ENCODE peak calls at places on chromosome 13, in five cellular contexts. F is cardiac muscle cell; O is uterus; S is fibroblast of lung; L is CD8-positive, alpha-beta T cell. J is an unnamed sample.

GRCh38 chr13:31361673-31362072 is 161.9 kb downstream of the B3GLCT start:
- DNase-seq in F (no peak), L (no peak), O (no peak), S (no peak), J (peak; percentile 53)

GRCh38 chr13:36090592-36090991 is 40.6 kb downstream of the DCLK1 start:
- DNase-seq in F (no peak), L (no peak), O (no peak), S (peak; percentile 29), J (no peak)

GRCh38 chr13:24083722-24084421 is 76.6 kb upstream of the SPATA13 start:
- DNase-seq in O (no peak), S (no peak), L (no peak), F (no peak), J (no peak)

GRCh38 chr13:50589651-50590054 is 253.8 kb downstream of the DLEU7 start:
- DNase-seq in F (no peak), L (no peak), O (no peak), S (peak; percentile 97), J (peak; percentile 89)

GRCh38 chr13:39462456-39462855 is 140.5 kb downstream of the LHFPL6 start:
- DNase-seq in S (peak; percentile 67), O (no peak), L (no peak), F (peak; percentile 66), J (peak; percentile 78)

GRCh38 chr13:34638897-34639296 is 303.2 kb upstream of the NBEA start:
- DNase-seq in F (no peak), O (no peak), L (no peak), S (no peak), J (no peak)

GRCh38 chr13:76036176-76036575 is 400.0 kb downstream of the LMO7 start:
- DNase-seq in L (no peak), F (no peak), S (no peak), O (no peak), J (no peak)

GRCh38 chr13:48873598-48873997 is 102.1 kb upstream of the FNDC3A start:
- DNase-seq in F (peak; percentile 23), L (no peak), S (peak; percentile 28), O (no peak), J (peak; percentile 70)

GRCh38 chr13:31944262-31945160 is 87.1 kb upstream of the FRY start:
- DNase-seq in L (no peak), S (no peak), F (no peak), O (no peak), J (no peak)

GRCh38 chr13:20126460-20127262 is 34.2 kb downstream of the GJA3 start:
- DNase-seq in L (no peak), S (no peak), O (no peak), F (peak; percentile 78), J (no peak)

GRCh38 chr13:69107436-69107835 is 1000.2 kb upstream of the ATXN8OS start:
- DNase-seq in L (no peak), O (no peak), F (no peak), S (no peak), J (no peak)

GRCh38 chr13:84524586-84524985 is 642.3 kb upstream of the SLITRK1 start:
- DNase-seq in L (no peak), O (no peak), F (no peak), S (no peak), J (no peak)

GRCh38 chr13:40236566-40237168 is 429.8 kb downstream of the FOXO1 start:
- DNase-seq in F (no peak), L (no peak), S (no peak), O (peak; percentile 76), J (no peak)

GRCh38 chr13:34361528-34361927 is 543.6 kb downstream of the RFC3 start:
- DNase-seq in S (peak; percentile 13), L (no peak), O (no peak), F (no peak), J (no peak)

GRCh38 chr13:19618925-19619324 is 14.5 kb upstream of the MPHOSPH8 start:
- DNase-seq in F (no peak), S (peak; percentile 10), O (no peak), L (no peak), J (peak; percentile 56)

GRCh38 chr13:106117035-106117434 is 418.4 kb downstream of the EFNB2 start:
- DNase-seq in O (no peak), F (no peak), L (no peak), S (peak; percentile 74), J (peak; percentile 62)

GRCh38 chr13:24173775-24174174 is 13.3 kb downstream of the SPATA13 start:
- DNase-seq in L (no peak), O (no peak), S (peak; percentile 34), F (no peak), J (no peak)

GRCh38 chr13:35621989-35622388 is 145.5 kb upstream of the MAB21L1 start:
- DNase-seq in S (no peak), F (no peak), O (no peak), L (no peak), J (peak; percentile 78)

GRCh38 chr13:111629933-111630332 is 309.5 kb downstream of the TEX29 start:
- DNase-seq in F (no peak), O (no peak), L (no peak), S (no peak), J (no peak)

GRCh38 chr13:41388143-41388881 is 69.0 kb upstream of the RGCC start:
- DNase-seq in L (no peak), O (no peak), F (no peak), S (no peak), J (no peak)

GRCh38 chr13:29396446-29396845 is 199.0 kb downstream of the SLC7A1 start:
- DNase-seq in S (no peak), L (no peak), O (no peak), F (no peak), J (no peak)

GRCh38 chr13:24661713-24662112 is 18.5 kb upstream of the ATP12A start:
- DNase-seq in O (no peak), S (no peak), F (no peak), L (no peak), J (no peak)

GRCh38 chr13:80132741-80133601 is 208.0 kb downstream of the SPRY2 start:
- DNase-seq in S (peak; percentile 78), L (no peak), O (peak; percentile 61), F (peak; percentile 79), J (peak; percentile 27)

GRCh38 chr13:76937416-76937815 is 10.9 kb upstream of the ACOD1 start:
- DNase-seq in O (no peak), S (peak; percentile 95), F (no peak), L (no peak), J (peak; percentile 98)

GRCh38 chr13:49064459-49064858 is 88.7 kb downstream of the FNDC3A start:
- DNase-seq in L (no peak), O (no peak), F (no peak), S (no peak), J (no peak)

GRCh38 chr13:99823961-99824360 is 147.6 kb downstream of the ZIC5 start:
- DNase-seq in S (no peak), F (no peak), O (no peak), L (no peak), J (no peak)

GRCh38 chr13:112857914-112858490 is 111.0 kb upstream of the MCF2L start:
- DNase-seq in S (no peak), L (no peak), O (peak; percentile 11), F (no peak), J (no peak)
- H3K36me3 ChIP-seq in S (no peaks in the 10 kb centered on the region), L (no peaks in the 10 kb centered on the region), O (no peaks in the 10 kb centered on the region), F (peaks cover 54% of the 10 kb centered on the region), J (peaks cover 4% of the 10 kb centered on the region)

DNA sequence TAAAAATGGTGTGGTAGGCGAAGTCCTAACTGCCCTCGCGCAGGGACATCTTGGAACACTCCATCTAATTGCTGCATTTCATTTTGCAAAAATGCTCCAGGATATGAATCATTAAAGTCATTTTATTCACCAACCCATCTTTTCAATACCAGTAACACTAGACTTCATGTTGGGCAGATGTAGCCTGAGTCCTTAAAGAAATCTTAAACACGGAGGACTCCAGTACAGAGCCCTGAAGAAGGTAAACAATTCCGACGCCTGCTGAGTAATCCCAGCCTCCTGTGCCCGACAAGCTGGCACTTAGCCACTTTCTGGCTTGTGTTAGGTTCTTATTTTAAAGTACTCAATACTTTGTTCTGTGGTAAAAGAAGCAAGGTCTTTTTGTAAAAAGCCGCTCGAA is 58.0 kb upstream of the IRS2 start:
- DNase-seq in S (peak; percentile 67), F (peak; percentile 8), O (no peak), L (no peak), J (peak; percentile 77)
- TF ChIP-seq CTCF in S (no peak), F (no peak), O (no peak), L (no peak), J (no peak)

DNA sequence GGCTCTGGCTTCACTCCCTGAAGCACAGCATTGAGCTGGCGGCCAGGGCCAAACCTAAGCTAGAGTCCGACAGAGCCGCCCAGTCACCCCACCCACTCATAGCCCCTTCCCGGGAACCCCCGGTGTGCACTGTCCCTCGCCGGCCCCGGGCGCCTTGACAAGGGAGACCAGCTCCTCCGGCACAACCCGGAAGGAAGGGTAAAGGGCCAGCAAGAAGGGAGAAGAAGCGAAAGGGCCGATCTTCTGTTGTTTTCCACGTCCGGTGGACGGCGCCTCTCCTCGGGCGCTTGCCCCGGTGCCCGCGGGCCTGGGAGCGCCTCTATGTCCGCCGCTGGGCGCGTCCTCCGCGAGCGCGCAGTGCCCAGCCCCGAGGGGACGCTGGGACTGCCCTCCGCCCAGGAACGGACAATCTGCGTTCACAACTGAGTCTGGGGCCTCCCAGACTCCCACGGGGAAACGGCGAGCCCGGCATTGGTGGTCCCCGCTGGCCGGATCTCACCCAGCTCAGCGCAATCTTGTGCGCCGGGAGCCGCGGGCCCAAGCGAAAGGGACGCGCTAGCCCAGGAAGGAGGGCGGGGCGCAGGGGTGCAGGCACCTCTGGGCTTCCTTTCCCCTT is 172.5 kb upstream of the MIR17HG start:
- DNase-seq in L (no peak), S (peak; percentile 12), F (no peak), O (no peak), J (no peak)
- H3K4me3 ChIP-seq in L (no peak overlapping the region), S (no peak overlapping the region), F (peak overlapping the region; percentile 10), O (no peak overlapping the region), J (peak overlapping the region; percentile 20)

DNA sequence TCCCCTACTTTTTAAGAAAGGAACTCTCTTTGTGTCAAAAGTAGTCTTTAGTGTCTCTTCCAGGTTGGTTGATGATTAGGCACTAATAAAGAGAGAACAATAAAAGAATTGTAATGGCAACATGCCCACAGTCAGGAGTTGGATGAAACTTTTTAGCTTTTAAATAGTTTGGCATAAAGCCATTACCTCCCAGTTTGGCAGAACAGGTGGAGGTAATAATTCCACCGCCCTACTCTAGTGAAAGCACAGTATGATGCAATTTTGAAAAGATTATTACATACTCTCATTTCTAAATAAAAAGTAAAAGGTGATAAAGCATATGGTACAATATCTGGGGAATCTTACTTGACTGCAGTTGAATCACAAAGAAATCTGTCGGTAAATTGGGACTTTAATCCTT is 497.6 kb downstream of the SUCLA2 start:
- DNase-seq in O (no peak), S (no peak), L (no peak), F (no peak), J (no peak)
- H3K36me3 ChIP-seq in O (no peaks in the 10 kb centered on the region), S (no peaks in the 10 kb centered on the region), L (no peaks in the 10 kb centered on the region), F (no peaks in the 10 kb centered on the region), J (no peaks in the 10 kb centered on the region)